ENCODE peak calls at places on chromosome 11, in six cellular contexts. O, G, C, Z, Y and L are unnamed samples.

GRCh38 chr11:123546515-123546914 is 107.9 kb downstream of the SCN3B start:
- DNase-seq in Y (no peak), O (no peak), Z (no peak), C (no peak), G (no peak), L (no peak)

GRCh38 chr11:75191330-75191717 is 40.4 kb downstream of the SLCO2B1 start:
- DNase-seq in Z (no peak), G (no peak), Y (no peak), O (no peak), C (no peak), L (no peak)

GRCh38 chr11:86459682-86460460 is 85.2 kb downstream of the CCDC81 start:
- DNase-seq in G (peak), Y (no peak), C (no peak), Z (no peak), O (no peak), L (peak)

GRCh38 chr11:78810489-78811090 is 235.9 kb upstream of the NARS2 start:
- DNase-seq in Y (no peak), C (peak), G (no peak), O (no peak), Z (no peak), L (no peak)

GRCh38 chr11:94171693-94172440 is 43.2 kb downstream of the PANX1 start:
- DNase-seq in Y (peak), C (no peak), Z (no peak), O (no peak), G (no peak), L (peak)

GRCh38 chr11:10413268-10413667 is 41.8 kb upstream of the AMPD3 start:
- DNase-seq in O (peak), Z (no peak), C (no peak), Y (peak), G (no peak), L (no peak)

GRCh38 chr11:70159612-70160570 is 43.2 kb upstream of the FADD start:
- DNase-seq in Y (no peak), G (no peak), Z (no peak), C (no peak), O (no peak), L (no peak)

GRCh38 chr11:19739872-19740271 is 27.2 kb downstream of the NAV2 start:
- DNase-seq in Z (no peak), O (no peak), C (no peak), G (no peak), Y (no peak), L (no peak)

GRCh38 chr11:87453531-87454089 is 415.9 kb downstream of the TMEM135 start:
- DNase-seq in Y (no peak), G (no peak), C (no peak), O (no peak), Z (no peak), L (no peak)

GRCh38 chr11:61967177-61967923 is at the start of gene FTH1:
- DNase-seq in Z (peak), O (peak), C (peak), Y (peak), G (peak), L (peak)

GRCh38 chr11:8360086-8360828 is 96.6 kb upstream of the LMO1 start:
- DNase-seq in G (no peak), C (no peak), O (no peak), Y (no peak), Z (no peak), L (peak)

GRCh38 chr11:34053161-34053686 is 1.7 kb downstream of the CAPRIN1 start:
- DNase-seq in G (peak), Y (peak), C (peak), Z (peak), O (peak), L (peak)

GRCh38 chr11:123822591-123822990 is 16.4 kb upstream of the OR6M1 start:
- DNase-seq in Y (no peak), O (no peak), C (no peak), Z (no peak), G (no peak), L (peak)